ENCODE peak calls at places on chromosomes 3 and 15, in six cellular contexts. P is Karpas-422, R is PC-3, E is HCT116, Y is OCI-LY7, L is MM.1S. O is an unnamed sample.

GRCh38 chr3:56790016-56790950 is 11.5 kb downstream of the ARHGEF3 start:
- DNase-seq in P (no peak), R (no peak), E (no peak), Y (no peak), L (no peak), O (no peak)

GRCh38 chr3:62051506-62051905 is 321.8 kb downstream of the FEZF2 start:
- DNase-seq in P (peak; percentile 55), R (no peak), E (peak; percentile 27), Y (peak; percentile 6), L (no peak), O (peak; percentile 47)

GRCh38 chr3:86990171-86990733 is 697 bp downstream of the VGLL3 start:
- DNase-seq in P (no peak), R (peak; percentile 62), E (no peak), Y (no peak), L (peak; percentile 14), O (peak; percentile 72)

GRCh38 chr3:121517950-121518349 is 27.8 kb downstream of the POLQ start:
- DNase-seq in P (no peak), R (no peak), E (no peak), Y (no peak), L (no peak), O (no peak)

GRCh38 chr3:40143283-40144090 is 166.0 kb upstream of the EIF1B start:
- DNase-seq in P (no peak), R (peak; percentile 48), E (no peak), Y (no peak), L (no peak), O (peak; percentile 61)

GRCh38 chr3:114758828-114759709 is 388.0 kb downstream of the ZBTB20 start:
- DNase-seq in P (no peak), R (no peak), E (no peak), Y (no peak), L (no peak), O (peak; percentile 87)

GRCh38 chr3:178562143-178562868 is 26.1 kb downstream of the KCNMB2 start:
- DNase-seq in P (no peak), R (no peak), E (no peak), Y (no peak), L (no peak), O (peak; percentile 14)

GRCh38 chr3:176430244-176430893 is 766.9 kb downstream of the TBL1XR1 start:
- DNase-seq in P (peak; percentile 57), R (peak; percentile 72), E (peak; percentile 34), Y (peak; percentile 46), L (peak; percentile 59), O (peak; percentile 70)

GRCh38 chr3:61172684-61173083 is 78.6 kb downstream of the FHIT start:
- DNase-seq in P (no peak), R (peak; percentile 39), E (no peak), Y (no peak), L (no peak), O (no peak)

GRCh38 chr3:170644711-170645110 is 58.8 kb upstream of the SLC7A14 start:
- DNase-seq in P (no peak), R (no peak), E (no peak), Y (no peak), L (no peak), O (peak; percentile 11)

GRCh38 chr3:14329116-14329830 is 73.1 kb upstream of the SLC6A6 start:
- DNase-seq in P (no peak), R (peak; percentile 62), E (no peak), Y (peak; percentile 32), L (no peak), O (peak; percentile 39)

DNA sequence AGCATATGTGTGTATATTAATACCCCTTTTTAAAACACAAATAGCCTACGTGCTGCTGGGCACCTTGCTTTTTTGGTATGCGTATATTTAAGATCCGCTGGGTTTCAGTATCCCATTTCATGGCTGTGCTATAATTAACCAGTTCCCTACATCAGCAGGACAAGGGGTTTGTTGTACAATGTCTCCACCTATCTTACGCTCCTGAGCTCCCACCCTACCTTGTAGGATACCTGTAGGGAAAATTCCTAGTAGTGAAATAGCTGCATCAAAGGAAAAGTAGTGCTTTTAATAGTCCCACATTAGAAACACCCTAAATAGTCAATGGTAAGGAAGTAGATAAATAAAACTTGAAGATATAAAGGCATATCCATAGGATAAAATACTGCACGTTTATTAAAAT is 1.4 kb downstream of the MAP6D1 start:
- DNase-seq in P (no peak), R (peak; percentile 24), E (no peak), Y (no peak), L (no peak), O (no peak)
- H3K4me3 ChIP-seq in P (peak overlapping the region; percentile 86), R (peak overlapping the region; percentile 92), E (peak overlapping the region; percentile 66), Y (no peak overlapping the region), L (no peak overlapping the region), O (no peak overlapping the region)

DNA sequence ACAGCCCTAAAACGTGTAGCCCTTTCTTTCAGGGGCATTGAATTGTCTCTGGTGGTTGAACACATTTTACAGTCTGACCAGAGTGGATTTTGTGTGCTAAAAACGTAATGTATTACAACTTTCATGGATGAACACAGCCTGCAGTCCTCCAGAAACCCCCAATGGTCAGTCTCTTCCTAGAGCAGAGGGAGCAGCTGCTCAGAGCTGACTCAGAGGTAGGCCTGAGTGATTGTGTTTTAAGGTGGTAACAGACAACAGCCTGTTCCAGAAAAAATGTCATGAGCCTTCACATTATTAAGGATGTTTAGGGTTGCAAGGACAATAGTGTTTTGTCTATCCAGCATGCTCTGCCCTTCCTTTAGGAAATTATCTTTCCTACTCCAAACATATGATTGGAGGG is 34.5 kb upstream of the CTNNB1 start:
- DNase-seq in P (no peak), R (no peak), E (no peak), Y (no peak), L (no peak), O (no peak)
- H3K9me2 ChIP-seq in P (no peaks in the 10 kb centered on the region), R (no peaks in the 10 kb centered on the region), E (no peaks in the 10 kb centered on the region), Y (no peaks in the 10 kb centered on the region), L (no peaks in the 10 kb centered on the region), O (peaks cover 3% of the 10 kb centered on the region)

GRCh38 chr15:71821547-71822129 is 11.3 kb downstream of the NR2E3 start:
- DNase-seq in P (no peak), R (no peak), E (no peak), Y (no peak), L (no peak), O (no peak)
- H3K9me3 ChIP-seq in P (peaks cover 12% of the 10 kb centered on the region), R (peaks cover 7% of the 10 kb centered on the region), E (no peaks in the 10 kb centered on the region), Y (peaks cover 8% of the 10 kb centered on the region), L (no peaks in the 10 kb centered on the region), O (no peaks in the 10 kb centered on the region)

GRCh38 chr15:60391722-60392340 is 6.0 kb downstream of the ANXA2 start:
- DNase-seq in P (no peak), R (no peak), E (no peak), Y (no peak), L (no peak), O (peak; percentile 53)
- H3K4me3 ChIP-seq in P (no peak overlapping the region), R (peak overlapping the region; percentile 67), E (peak overlapping the region; percentile 61), Y (no peak overlapping the region), L (no peak overlapping the region), O (peak overlapping the region; percentile 95)

DNA sequence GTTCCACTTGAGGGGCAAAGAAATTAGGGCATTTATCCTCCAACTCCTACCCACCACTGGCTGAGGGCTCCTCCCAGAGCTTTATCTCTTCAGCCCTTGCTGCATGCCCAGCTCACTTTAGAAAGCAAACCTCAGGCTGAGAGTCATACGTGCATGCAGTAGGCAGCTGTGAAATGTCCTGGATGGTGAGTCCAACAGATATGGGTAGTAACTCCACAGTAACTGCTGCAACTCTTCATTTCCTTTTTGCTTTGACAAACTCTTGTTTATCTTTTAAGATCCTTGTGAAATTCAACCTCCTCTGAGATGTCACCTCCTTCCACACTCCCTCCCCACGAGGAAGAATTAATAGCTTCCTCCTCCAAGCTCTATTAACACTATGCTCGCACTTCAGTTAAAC is 35.9 kb upstream of the CTNNB1 start:
- DNase-seq in P (no peak), R (no peak), E (no peak), Y (no peak), L (no peak), O (no peak)
- H3K9me2 ChIP-seq in P (no peaks in the 10 kb centered on the region), R (no peaks in the 10 kb centered on the region), E (no peaks in the 10 kb centered on the region), Y (no peaks in the 10 kb centered on the region), L (no peaks in the 10 kb centered on the region), O (no peaks in the 10 kb centered on the region)

GRCh38 chr15:34154725-34155204 is 52.9 kb downstream of the PGBD4 start:
- DNase-seq in P (no peak), R (peak; percentile 77), E (peak; percentile 72), Y (peak; percentile 7), L (no peak), O (peak; percentile 35)

GRCh38 chr15:34160735-34161134 is 49.2 kb downstream of the KATNBL1 start:
- DNase-seq in P (no peak), R (no peak), E (no peak), Y (no peak), L (no peak), O (no peak)

GRCh38 chr15:34161329-34161953 is 48.5 kb downstream of the KATNBL1 start:
- DNase-seq in P (peak; percentile 50), R (peak; percentile 57), E (peak; percentile 26), Y (peak; percentile 19), L (no peak), O (peak; percentile 8)

GRCh38 chr15:34158355-34158754 is 51.5 kb downstream of the KATNBL1 start:
- DNase-seq in P (no peak), R (no peak), E (no peak), Y (no peak), L (no peak), O (no peak)

DNA sequence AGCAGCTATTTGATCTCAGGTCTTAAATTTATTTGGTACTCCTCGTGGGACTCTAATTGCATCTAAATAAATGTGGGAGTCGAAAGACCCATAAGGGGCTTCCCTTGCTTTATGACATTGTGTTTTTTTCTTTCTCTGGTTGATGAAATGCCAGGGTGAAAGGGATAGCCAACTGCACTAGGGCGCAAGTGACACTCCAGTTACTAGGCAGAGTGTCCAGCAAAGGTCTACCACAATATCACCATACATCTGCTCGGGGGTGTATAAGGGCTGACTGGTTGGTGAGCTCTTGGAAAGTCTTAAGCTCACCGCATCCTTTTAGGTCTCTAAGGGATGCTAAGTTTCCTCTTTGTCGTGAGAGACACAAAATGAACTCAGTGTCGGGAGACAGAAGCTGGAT is 54.0 kb downstream of the PGBD4 start:
- DNase-seq in P (no peak), R (no peak), E (no peak), Y (no peak), L (no peak), O (no peak)
- H3K9me3 ChIP-seq in P (peaks cover 29% of the 10 kb centered on the region), R (peaks cover 53% of the 10 kb centered on the region), E (peaks cover 36% of the 10 kb centered on the region), Y (peaks cover 27% of the 10 kb centered on the region), L (no peaks in the 10 kb centered on the region), O (no peaks in the 10 kb centered on the region)

DNA sequence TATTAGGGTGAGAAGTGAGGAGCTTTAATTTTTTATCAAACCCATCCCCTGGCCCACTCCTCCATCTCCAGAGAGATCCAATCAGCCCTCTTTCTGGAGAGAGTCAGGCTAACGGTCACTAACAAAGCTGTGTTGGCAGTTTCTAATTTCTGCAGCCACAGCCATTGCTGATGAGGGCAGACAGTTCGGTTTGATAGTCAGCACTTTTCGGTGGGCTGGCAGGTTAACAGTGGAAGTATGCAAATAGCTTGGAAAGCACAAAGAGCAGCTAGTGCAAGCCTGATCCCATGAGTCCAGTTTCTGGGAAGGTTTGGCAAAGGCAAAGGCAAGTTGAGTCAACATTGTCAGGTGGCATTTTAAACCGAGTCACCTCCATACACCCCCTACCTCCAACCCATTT is 1.8 kb downstream of the CCR1 start:
- DNase-seq in P (no peak), R (no peak), E (no peak), Y (no peak), L (peak; percentile 96), O (no peak)
- H3K4me3 ChIP-seq in P (no peak overlapping the region), R (no peak overlapping the region), E (no peak overlapping the region), Y (no peak overlapping the region), L (peak overlapping the region; percentile 94), O (no peak overlapping the region)

GRCh38 chr3:41162541-41162940 is 36.8 kb upstream of the CTNNB1 start:
- DNase-seq in P (no peak), R (no peak), E (no peak), Y (no peak), L (no peak), O (no peak)
- H3K9me2 ChIP-seq in P (no peaks in the 10 kb centered on the region), R (no peaks in the 10 kb centered on the region), E (no peaks in the 10 kb centered on the region), Y (no peaks in the 10 kb centered on the region), L (no peaks in the 10 kb centered on the region), O (no peaks in the 10 kb centered on the region)

O was measured in GM23248.